ENCODE peak calls at places on chromosomes 7 and 10, in eight cellular contexts. F, P, E, Y, D, Z, X and L are unnamed samples.

GRCh38 chr7:103425177-103425576 is 20.8 kb downstream of the SLC26A5 start:
- DNase-seq in F (no peak), P (no peak), E (no peak), Y (no peak), D (no peak), Z (no peak), X (no peak), L (no peak)

GRCh38 chr7:102292813-102293798 is 6.4 kb downstream of the SH2B2 start:
- DNase-seq in F (no peak), P (no peak), E (no peak), Y (no peak), D (no peak), Z (no peak), X (no peak), L (no peak)

GRCh38 chr10:34637419-34637911 is 177.6 kb downstream of the PARD3 start:
- DNase-seq in F (peak), P (peak), E (no peak), Y (peak), D (peak), Z (peak), X (peak), L (peak)

GRCh38 chr10:114719311-114719710 is 61.2 kb upstream of the ABLIM1 start:
- DNase-seq in F (no peak), P (no peak), E (no peak), Y (no peak), D (no peak), Z (no peak), X (no peak), L (no peak)

GRCh38 chr10:113711142-113711541 is 31.4 kb downstream of the CASP7 start:
- DNase-seq in F (no peak), P (no peak), E (no peak), Y (no peak), D (no peak), Z (no peak), X (no peak), L (no peak)

GRCh38 chr10:52443419-52444388 is 129.6 kb downstream of the DKK1 start:
- DNase-seq in F (no peak), P (peak), E (peak), Y (peak), D (no peak), Z (no peak), X (no peak), L (no peak)

GRCh38 chr10:558891-559766 is 130.3 kb downstream of the DIP2C start:
- DNase-seq in F (no peak), P (peak), E (no peak), Y (no peak), D (no peak), Z (no peak), X (no peak), L (no peak)

GRCh38 chr7:51950811-51951210 is 634.2 kb upstream of the COBL start:
- DNase-seq in F (no peak), P (no peak), E (no peak), Y (no peak), D (no peak), Z (no peak), X (no peak), L (no peak)

GRCh38 chr7:90931996-90932912 is 332.0 kb upstream of the FZD1 start:
- DNase-seq in F (peak), P (no peak), E (peak), Y (no peak), D (no peak), Z (peak), X (no peak), L (no peak)